ENCODE peak calls at places on chromosomes 11 and 22, in four cellular contexts. F, U, W and Y are unnamed samples.

GRCh38 chr22:31085493-31085824 is 4.3 kb downstream of the SMTN start:
- DNase-seq in F (peak), U (peak), W (no peak), Y (no peak)

GRCh38 chr11:70243912-70244652 is 26.4 kb upstream of the PPFIA1 start:
- DNase-seq in F (no peak), U (no peak), W (no peak), Y (no peak)

GRCh38 chr11:69466039-69466438 is 15.4 kb upstream of the LINC01488 start:
- DNase-seq in F (no peak), U (peak), W (no peak), Y (peak)

GRCh38 chr22:23110190-23110921 is 31.4 kb downstream of the RSPH14 start:
- DNase-seq in F (no peak), U (no peak), W (no peak), Y (no peak)

GRCh38 chr11:129853508-129854228 is 38.0 kb downstream of the TMEM45B start:
- DNase-seq in F (peak), U (peak), W (no peak), Y (no peak)

GRCh38 chr22:44676441-44677298 is 25.3 kb upstream of the PRR5 start:
- DNase-seq in F (no peak), U (peak), W (no peak), Y (peak)

GRCh38 chr11:112881461-112881860 is 79.8 kb upstream of the NCAM1 start:
- DNase-seq in F (no peak), U (peak), W (no peak), Y (no peak)

GRCh38 chr11:47051217-47051616 is 114.7 kb downstream of the CSTPP1 start:
- DNase-seq in F (no peak), U (peak), W (no peak), Y (no peak)